ENCODE peak calls at places on chromosomes 4 and X, in five cellular contexts. One of them, this sample, is unnamed.
A peak's percentile ranks its signal among the peaks of the same experiment; 100 is the strongest.

GRCh38 chr4:151218343-151218742 is 58.6 kb upstream of the PRSS48 start:
- DNase-seq in SK-N-SH: no peak
- DNase-seq in astrocyte: peak; percentile 34
- DNase-seq in hepatocyte: no peak
- DNase-seq in mammary epithelial cell: no peak
- DNase-seq in this sample: peak; percentile 61

GRCh38 chrX:1727531-1728027 is 112.7 kb downstream of the ASMT start:
- DNase-seq in SK-N-SH: no peak
- DNase-seq in mammary epithelial cell: peak; percentile 89
- DNase-seq in hepatocyte: peak; percentile 43
- DNase-seq in astrocyte: peak; percentile 25
- DNase-seq in this sample: no peak

GRCh38 chr4:100517864-100518341 is at the start of gene EMCN:
- DNase-seq in hepatocyte: no peak
- DNase-seq in mammary epithelial cell: no peak
- DNase-seq in SK-N-SH: no peak
- DNase-seq in astrocyte: no peak
- DNase-seq in this sample: no peak

GRCh38 chr4:47704693-47705325 is 133.1 kb downstream of the CORIN start:
- DNase-seq in SK-N-SH: peak; percentile 58
- DNase-seq in astrocyte: no peak
- DNase-seq in hepatocyte: peak; percentile 69
- DNase-seq in mammary epithelial cell: no peak
- DNase-seq in this sample: peak; percentile 3

GRCh38 chr4:145739840-145740239 is 59.9 kb downstream of the C4orf51 start:
- DNase-seq in SK-N-SH: no peak
- DNase-seq in hepatocyte: peak; percentile 48
- DNase-seq in mammary epithelial cell: no peak
- DNase-seq in astrocyte: no peak
- DNase-seq in this sample: no peak

GRCh38 chrX:153057281-153057680 is 1.0 kb downstream of the PNMA3 start:
- DNase-seq in mammary epithelial cell: no peak
- DNase-seq in SK-N-SH: peak; percentile 13
- DNase-seq in hepatocyte: no peak
- DNase-seq in astrocyte: no peak
- DNase-seq in this sample: no peak

GRCh38 chrX:41868392-41868977 is 54.9 kb downstream of the CASK start:
- DNase-seq in astrocyte: no peak
- DNase-seq in hepatocyte: no peak
- DNase-seq in SK-N-SH: no peak
- DNase-seq in mammary epithelial cell: no peak
- DNase-seq in this sample: no peak

GRCh38 chr4:184514121-184514988 is 40.0 kb upstream of the IRF2 start:
- DNase-seq in astrocyte: peak; percentile 86
- DNase-seq in mammary epithelial cell: peak; percentile 84
- DNase-seq in SK-N-SH: peak; percentile 35
- DNase-seq in hepatocyte: peak; percentile 61
- DNase-seq in this sample: peak; percentile 95

GRCh38 chr4:115334736-115335411 is 221.5 kb upstream of the NDST4 start:
- DNase-seq in astrocyte: no peak
- DNase-seq in hepatocyte: no peak
- DNase-seq in mammary epithelial cell: no peak
- DNase-seq in SK-N-SH: no peak
- DNase-seq in this sample: no peak

GRCh38 chr4:184237612-184238011 is 19.9 kb upstream of the ENPP6 start:
- DNase-seq in hepatocyte: no peak
- DNase-seq in astrocyte: no peak
- DNase-seq in SK-N-SH: no peak
- DNase-seq in mammary epithelial cell: peak; percentile 61
- DNase-seq in this sample: no peak

GRCh38 chrX:93985621-93986020 is 311.6 kb downstream of the FAM133A start:
- DNase-seq in hepatocyte: no peak
- DNase-seq in astrocyte: no peak
- DNase-seq in SK-N-SH: no peak
- DNase-seq in mammary epithelial cell: peak; percentile 32
- DNase-seq in this sample: no peak

GRCh38 chr4:153332936-153333335 is 11.6 kb upstream of the MND1 start:
- DNase-seq in hepatocyte: no peak
- DNase-seq in SK-N-SH: no peak
- DNase-seq in astrocyte: no peak
- DNase-seq in mammary epithelial cell: no peak
- DNase-seq in this sample: no peak

GRCh38 chr4:8905236-8905772 is 33.7 kb upstream of the HMX1 start:
- DNase-seq in hepatocyte: no peak
- DNase-seq in SK-N-SH: peak; percentile 17
- DNase-seq in mammary epithelial cell: no peak
- DNase-seq in astrocyte: no peak
- DNase-seq in this sample: no peak

GRCh38 chrX:154096140-154097002 is 1.1 kb downstream of the MECP2 start:
- DNase-seq in mammary epithelial cell: peak; percentile 10
- DNase-seq in hepatocyte: peak; percentile 21
- DNase-seq in astrocyte: peak; percentile 45
- DNase-seq in SK-N-SH: no peak
- DNase-seq in this sample: peak; percentile 13

GRCh38 chrX:154043003-154043402 is 23.3 kb upstream of the IRAK1 start:
- DNase-seq in mammary epithelial cell: peak; percentile 42
- DNase-seq in SK-N-SH: no peak
- DNase-seq in astrocyte: peak; percentile 69
- DNase-seq in hepatocyte: no peak
- DNase-seq in this sample: peak; percentile 74

GRCh38 chrX:54007682-54008081 is 36.6 kb downstream of the PHF8 start:
- DNase-seq in SK-N-SH: no peak
- DNase-seq in hepatocyte: no peak
- DNase-seq in mammary epithelial cell: no peak
- DNase-seq in astrocyte: no peak
- DNase-seq in this sample: no peak

GRCh38 chrX:108511721-108512120 is 72.1 kb downstream of the COL4A5 start:
- DNase-seq in mammary epithelial cell: peak; percentile 51
- DNase-seq in astrocyte: peak; percentile 57
- DNase-seq in SK-N-SH: no peak
- DNase-seq in hepatocyte: no peak
- DNase-seq in this sample: peak; percentile 46

GRCh38 chr4:7015383-7016035 is 27.7 kb upstream of the TADA2B start:
- DNase-seq in hepatocyte: no peak
- DNase-seq in mammary epithelial cell: no peak
- DNase-seq in SK-N-SH: no peak
- DNase-seq in astrocyte: no peak
- DNase-seq in this sample: peak; percentile 48

GRCh38 chr4:125313497-125313896 is 1.3 kb upstream of the FAT4 start:
- DNase-seq in SK-N-SH: peak; percentile 59
- DNase-seq in hepatocyte: peak; percentile 92
- DNase-seq in mammary epithelial cell: peak; percentile 72
- DNase-seq in astrocyte: peak; percentile 73
- DNase-seq in this sample: peak; percentile 78

GRCh38 chr4:142549726-142550463 is 296.2 kb downstream of the INPP4B start:
- DNase-seq in mammary epithelial cell: peak; percentile 97
- DNase-seq in astrocyte: peak; percentile 96
- DNase-seq in SK-N-SH: no peak
- DNase-seq in hepatocyte: peak; percentile 37
- DNase-seq in this sample: peak; percentile 97

GRCh38 chrX:24145340-24146186 is 4.0 kb upstream of the ZFX start:
- DNase-seq in astrocyte: peak; percentile 82
- DNase-seq in hepatocyte: no peak
- DNase-seq in mammary epithelial cell: peak; percentile 58
- DNase-seq in SK-N-SH: peak; percentile 42
- DNase-seq in this sample: peak; percentile 45

GRCh38 chr4:43560047-43560446 is 667.5 kb downstream of the GRXCR1 start:
- DNase-seq in mammary epithelial cell: no peak
- DNase-seq in SK-N-SH: no peak
- DNase-seq in hepatocyte: no peak
- DNase-seq in astrocyte: no peak
- DNase-seq in this sample: no peak

GRCh38 chrX:10239611-10240064 is 82.9 kb downstream of the CLCN4 start:
- DNase-seq in hepatocyte: no peak
- DNase-seq in SK-N-SH: no peak
- DNase-seq in astrocyte: peak; percentile 61
- DNase-seq in mammary epithelial cell: peak; percentile 51
- DNase-seq in this sample: peak; percentile 73

GRCh38 chr4:121739575-121739974 is 25.4 kb downstream of the SMIM43 start:
- DNase-seq in mammary epithelial cell: no peak
- DNase-seq in astrocyte: no peak
- DNase-seq in hepatocyte: no peak
- DNase-seq in SK-N-SH: no peak
- DNase-seq in this sample: no peak
- H2AFZ ChIP-seq in mammary epithelial cell: no peak overlapping the region
- H2AFZ ChIP-seq in astrocyte: no peak overlapping the region
- H2AFZ ChIP-seq in hepatocyte: no peak overlapping the region
- H2AFZ ChIP-seq in SK-N-SH: peak overlapping the region; percentile 39
- H2AFZ ChIP-seq in this sample: peak overlapping the region; percentile 41

GRCh38 chrX:57156397-57157049 is 19.3 kb upstream of the SPIN2A start:
- DNase-seq in astrocyte: peak; percentile 11
- DNase-seq in SK-N-SH: no peak
- DNase-seq in mammary epithelial cell: peak; percentile 17
- DNase-seq in hepatocyte: peak; percentile 50
- DNase-seq in this sample: peak; percentile 8

GRCh38 chrX:57155171-57155570 is 18.0 kb upstream of the SPIN2A start:
- DNase-seq in astrocyte: no peak
- DNase-seq in mammary epithelial cell: no peak
- DNase-seq in SK-N-SH: no peak
- DNase-seq in hepatocyte: no peak
- DNase-seq in this sample: no peak
- H3K4me1 ChIP-seq in astrocyte: no peaks in the 10 kb centered on the region
- H3K4me1 ChIP-seq in mammary epithelial cell: no peaks in the 10 kb centered on the region
- H3K4me1 ChIP-seq in SK-N-SH: no peaks in the 10 kb centered on the region
- H3K4me1 ChIP-seq in hepatocyte: no peaks in the 10 kb centered on the region
- H3K4me1 ChIP-seq in this sample: no peaks in the 10 kb centered on the region

GRCh38 chr4:72886602-72887001 is 182.9 kb downstream of the COX18 start:
- DNase-seq in hepatocyte: no peak
- DNase-seq in SK-N-SH: peak; percentile 16
- DNase-seq in mammary epithelial cell: no peak
- DNase-seq in astrocyte: no peak
- DNase-seq in this sample: no peak
- TF ChIP-seq CTCF in hepatocyte: peak; percentile 32
- TF ChIP-seq CTCF in SK-N-SH: peak; percentile 62
- TF ChIP-seq CTCF in mammary epithelial cell: peak; percentile 51
- TF ChIP-seq CTCF in astrocyte: peak; percentile 28
- TF ChIP-seq CTCF in this sample: peak; percentile 17

GRCh38 chr4:31156221-31156620 is 436.1 kb downstream of the PCDH7 start:
- DNase-seq in mammary epithelial cell: no peak
- DNase-seq in astrocyte: no peak
- DNase-seq in hepatocyte: no peak
- DNase-seq in SK-N-SH: no peak
- DNase-seq in this sample: no peak
- H2AFZ ChIP-seq in mammary epithelial cell: no peak overlapping the region
- H2AFZ ChIP-seq in astrocyte: no peak overlapping the region
- H2AFZ ChIP-seq in hepatocyte: no peak overlapping the region
- H2AFZ ChIP-seq in SK-N-SH: no peak overlapping the region
- H2AFZ ChIP-seq in this sample: no peak overlapping the region

GRCh38 chr4:148810461-148810860 is 368.2 kb upstream of the NR3C2 start:
- DNase-seq in hepatocyte: no peak
- DNase-seq in astrocyte: no peak
- DNase-seq in SK-N-SH: no peak
- DNase-seq in mammary epithelial cell: no peak
- DNase-seq in this sample: no peak

GRCh38 chr4:148814030-148814429 is 371.8 kb upstream of the NR3C2 start:
- DNase-seq in SK-N-SH: no peak
- DNase-seq in mammary epithelial cell: peak; percentile 87
- DNase-seq in astrocyte: no peak
- DNase-seq in hepatocyte: peak; percentile 15
- DNase-seq in this sample: no peak

GRCh38 chr4:148813289-148813688 is 371.1 kb upstream of the NR3C2 start:
- DNase-seq in astrocyte: no peak
- DNase-seq in SK-N-SH: no peak
- DNase-seq in hepatocyte: no peak
- DNase-seq in mammary epithelial cell: no peak
- DNase-seq in this sample: no peak

GRCh38 chr4:148808416-148808815 is 366.2 kb upstream of the NR3C2 start:
- DNase-seq in SK-N-SH: no peak
- DNase-seq in hepatocyte: no peak
- DNase-seq in mammary epithelial cell: no peak
- DNase-seq in astrocyte: peak; percentile 29
- DNase-seq in this sample: no peak
- H3K4me1 ChIP-seq in SK-N-SH: no peaks in the 10 kb centered on the region
- H3K4me1 ChIP-seq in hepatocyte: no peaks in the 10 kb centered on the region
- H3K4me1 ChIP-seq in mammary epithelial cell: peaks cover 10% of the 10 kb centered on the region
- H3K4me1 ChIP-seq in astrocyte: no peaks in the 10 kb centered on the region
- H3K4me1 ChIP-seq in this sample: no peaks in the 10 kb centered on the region

This sample was measured in fibroblast of lung.